ENCODE peak calls at places on chromosomes 13 and 19, in seven cellular contexts. One of them, this sample, is unnamed.

GRCh38 chr19:10290439-10290875 is 705 bp downstream of the ICAM5 start:
- DNase-seq in foreskin fibroblast: peak; percentile 47
- DNase-seq in KBM-7: peak; percentile 34
- DNase-seq in stimulated activated CD4-positive, alpha-beta T cell treated with anti-CD3 and anti-CD28 coated beads, Interleukin-12 subunit alpha, Interleukin-12 subunit beta, amount 100 ng/mL, for 48 hours: no peak
- DNase-seq in NCI-H510A treated with DMSO at 0.1 percent for 48 hours: no peak
- DNase-seq in GM23338: peak; percentile 78
- DNase-seq in GM04503: no peak
- DNase-seq in this sample: peak; percentile 92

GRCh38 chr19:2050991-2051770 is at the start of gene MKNK2:
- DNase-seq in GM04503: peak; percentile 20
- DNase-seq in NCI-H510A treated with DMSO at 0.1 percent for 48 hours: peak; percentile 69
- DNase-seq in stimulated activated CD4-positive, alpha-beta T cell treated with anti-CD3 and anti-CD28 coated beads, Interleukin-12 subunit alpha, Interleukin-12 subunit beta, amount 100 ng/mL, for 48 hours: peak; percentile 92
- DNase-seq in GM23338: peak; percentile 92
- DNase-seq in foreskin fibroblast: peak; percentile 95
- DNase-seq in KBM-7: peak; percentile 85
- DNase-seq in this sample: peak; percentile 86

GRCh38 chr19:13400296-13400695 is 106.0 kb downstream of the CACNA1A start:
- DNase-seq in NCI-H510A treated with DMSO at 0.1 percent for 48 hours: no peak
- DNase-seq in foreskin fibroblast: no peak
- DNase-seq in GM04503: no peak
- DNase-seq in GM23338: no peak
- DNase-seq in KBM-7: no peak
- DNase-seq in stimulated activated CD4-positive, alpha-beta T cell treated with anti-CD3 and anti-CD28 coated beads, Interleukin-12 subunit alpha, Interleukin-12 subunit beta, amount 100 ng/mL, for 48 hours: no peak
- DNase-seq in this sample: no peak

GRCh38 chr19:39390460-39390758 is 497 bp downstream of the PAF1 start:
- DNase-seq in NCI-H510A treated with DMSO at 0.1 percent for 48 hours: no peak
- DNase-seq in KBM-7: no peak
- DNase-seq in foreskin fibroblast: no peak
- DNase-seq in GM23338: no peak
- DNase-seq in stimulated activated CD4-positive, alpha-beta T cell treated with anti-CD3 and anti-CD28 coated beads, Interleukin-12 subunit alpha, Interleukin-12 subunit beta, amount 100 ng/mL, for 48 hours: no peak
- DNase-seq in GM04503: no peak
- DNase-seq in this sample: no peak

GRCh38 chr19:3458595-3459284 is 21.6 kb downstream of the SMIM24 start:
- DNase-seq in foreskin fibroblast: peak; percentile 48
- DNase-seq in stimulated activated CD4-positive, alpha-beta T cell treated with anti-CD3 and anti-CD28 coated beads, Interleukin-12 subunit alpha, Interleukin-12 subunit beta, amount 100 ng/mL, for 48 hours: no peak
- DNase-seq in NCI-H510A treated with DMSO at 0.1 percent for 48 hours: no peak
- DNase-seq in KBM-7: no peak
- DNase-seq in GM23338: peak; percentile 82
- DNase-seq in GM04503: no peak
- DNase-seq in this sample: no peak

GRCh38 chr13:80499536-80500280 is 158.8 kb upstream of the SPRY2 start:
- DNase-seq in foreskin fibroblast: no peak
- DNase-seq in NCI-H510A treated with DMSO at 0.1 percent for 48 hours: no peak
- DNase-seq in GM23338: no peak
- DNase-seq in GM04503: no peak
- DNase-seq in stimulated activated CD4-positive, alpha-beta T cell treated with anti-CD3 and anti-CD28 coated beads, Interleukin-12 subunit alpha, Interleukin-12 subunit beta, amount 100 ng/mL, for 48 hours: no peak
- DNase-seq in KBM-7: no peak
- DNase-seq in this sample: no peak

GRCh38 chr19:49921871-49922755 is 6.9 kb upstream of the ATF5 start:
- DNase-seq in foreskin fibroblast: peak; percentile 83
- DNase-seq in GM04503: peak; percentile 61
- DNase-seq in stimulated activated CD4-positive, alpha-beta T cell treated with anti-CD3 and anti-CD28 coated beads, Interleukin-12 subunit alpha, Interleukin-12 subunit beta, amount 100 ng/mL, for 48 hours: no peak
- DNase-seq in NCI-H510A treated with DMSO at 0.1 percent for 48 hours: no peak
- DNase-seq in KBM-7: no peak
- DNase-seq in GM23338: no peak
- DNase-seq in this sample: no peak

GRCh38 chr19:32599736-32600157 is 18.8 kb downstream of the PDCD5 start:
- DNase-seq in NCI-H510A treated with DMSO at 0.1 percent for 48 hours: peak; percentile 77
- DNase-seq in KBM-7: peak; percentile 58
- DNase-seq in stimulated activated CD4-positive, alpha-beta T cell treated with anti-CD3 and anti-CD28 coated beads, Interleukin-12 subunit alpha, Interleukin-12 subunit beta, amount 100 ng/mL, for 48 hours: peak; percentile 7
- DNase-seq in GM23338: peak; percentile 75
- DNase-seq in foreskin fibroblast: peak; percentile 79
- DNase-seq in GM04503: no peak
- DNase-seq in this sample: peak; percentile 78

GRCh38 chr13:51050021-51050886 is 60.8 kb downstream of the C13orf42 start:
- DNase-seq in NCI-H510A treated with DMSO at 0.1 percent for 48 hours: no peak
- DNase-seq in KBM-7: no peak
- DNase-seq in GM23338: no peak
- DNase-seq in stimulated activated CD4-positive, alpha-beta T cell treated with anti-CD3 and anti-CD28 coated beads, Interleukin-12 subunit alpha, Interleukin-12 subunit beta, amount 100 ng/mL, for 48 hours: no peak
- DNase-seq in GM04503: no peak
- DNase-seq in foreskin fibroblast: no peak
- DNase-seq in this sample: no peak

GRCh38 chr19:54893406-54893805 is 12.5 kb upstream of the NCR1 start:
- DNase-seq in GM23338: peak; percentile 94
- DNase-seq in foreskin fibroblast: no peak
- DNase-seq in GM04503: no peak
- DNase-seq in stimulated activated CD4-positive, alpha-beta T cell treated with anti-CD3 and anti-CD28 coated beads, Interleukin-12 subunit alpha, Interleukin-12 subunit beta, amount 100 ng/mL, for 48 hours: no peak
- DNase-seq in NCI-H510A treated with DMSO at 0.1 percent for 48 hours: no peak
- DNase-seq in KBM-7: no peak
- DNase-seq in this sample: no peak

This sample was measured in OCI-M1.